ENCODE peak calls at places on chromosomes 11 and 22, in seven cellular contexts. S is PC-3; W is left lung; H is ovary; J is neural progenitor cell; Y is brain microvascular endothelial cell; P is effector memory CD4-positive, alpha-beta T cell. L is an unnamed sample.

GRCh38 chr11:9276571-9276970 is 11.4 kb upstream of the DENND5A start:
- DNase-seq in S (peak; percentile 48), J (no peak), H (no peak), W (no peak), P (no peak), Y (no peak), L (no peak)

GRCh38 chr11:107276057-107276456 is 181.6 kb downstream of the CWF19L2 start:
- DNase-seq in H (no peak), S (no peak), W (no peak), J (no peak), Y (no peak), P (no peak), L (no peak)

GRCh38 chr22:27495325-27495724 is 306.2 kb downstream of the MN1 start:
- DNase-seq in S (no peak), W (no peak), J (no peak), P (no peak), H (no peak), Y (no peak), L (no peak)

GRCh38 chr11:69050592-69051380 is 2.1 kb downstream of the TPCN2 start:
- DNase-seq in Y (no peak), W (no peak), H (no peak), S (no peak), J (no peak), P (no peak), L (no peak)

GRCh38 chr11:76315182-76315853 is 65.6 kb downstream of the THAP12 start:
- DNase-seq in J (no peak), P (no peak), Y (no peak), W (no peak), S (no peak), H (no peak), L (no peak)

GRCh38 chr22:22408731-22409696 is 99.5 kb downstream of the ZNF280B start:
- DNase-seq in W (no peak), Y (peak; percentile 9), J (peak; percentile 63), S (peak; percentile 35), P (no peak), H (peak; percentile 43), L (no peak)

GRCh38 chr11:10208045-10208674 is 85.9 kb downstream of the SBF2 start:
- DNase-seq in Y (no peak), P (no peak), W (no peak), S (peak; percentile 74), H (no peak), J (peak; percentile 55), L (no peak)

GRCh38 chr11:47617417-47617809 is 23.2 kb upstream of the C1QTNF4 start:
- DNase-seq in W (no peak), P (no peak), S (peak; percentile 37), J (no peak), Y (peak; percentile 39), H (no peak), L (no peak)

GRCh38 chr22:22750335-22751042 is 106.1 kb downstream of the GGTLC2 start:
- DNase-seq in J (no peak), P (no peak), S (no peak), W (no peak), Y (no peak), H (no peak), L (no peak)

GRCh38 chr22:49203863-49204598 is 623.6 kb downstream of the BRD1 start:
- DNase-seq in H (no peak), Y (no peak), J (no peak), P (no peak), W (no peak), S (no peak), L (no peak)

GRCh38 chr11:125376856-125377255 is 119.2 kb downstream of the FEZ1 start:
- DNase-seq in Y (no peak), P (no peak), H (no peak), S (peak; percentile 48), J (no peak), W (no peak), L (no peak)

DNA sequence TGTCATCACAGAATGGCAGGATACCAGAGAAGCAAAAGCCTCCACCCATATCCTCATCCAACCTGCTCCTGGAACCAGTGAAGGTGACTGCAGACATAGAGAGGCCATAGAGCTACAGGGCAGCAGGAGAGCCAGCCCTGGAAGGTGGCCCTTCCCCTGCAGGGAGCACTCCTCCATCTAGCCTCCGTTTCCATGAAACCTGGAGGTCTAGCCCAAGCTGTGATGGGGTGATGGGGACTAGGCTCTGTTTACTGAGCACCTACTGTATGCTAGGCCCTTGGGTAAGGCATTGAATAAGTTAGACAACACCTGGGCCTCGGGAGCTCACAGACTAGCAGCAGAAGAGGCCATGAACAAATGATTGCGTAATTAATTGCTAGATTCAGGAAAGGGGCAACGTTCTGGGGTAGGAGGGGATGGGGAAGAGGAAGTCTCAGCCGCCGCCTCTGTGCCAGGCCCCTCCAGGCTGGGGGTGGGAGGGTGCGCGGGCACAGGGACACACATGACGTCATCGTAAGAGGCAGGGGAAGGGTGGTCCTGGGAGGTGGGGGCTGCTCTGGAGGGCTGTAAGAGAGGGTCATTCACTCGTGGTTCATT is 784 bp upstream of the SYNGR1 start:
- DNase-seq in S (no peak), H (peak; percentile 65), J (peak; percentile 25), W (no peak), Y (no peak), P (no peak), L (no peak)
- H3K27ac ChIP-seq in S (no peak overlapping the region), H (peak overlapping the region; percentile 65), J (no peak overlapping the region), W (no peak overlapping the region), Y (no peak overlapping the region), P (no peak overlapping the region), L (peak overlapping the region; percentile 14)

GRCh38 chr11:80773919-80774318 is 1333.1 kb upstream of the TENM4 start:
- DNase-seq in S (no peak), W (no peak), P (no peak), J (peak; percentile 4), Y (no peak), H (no peak), L (no peak)
- H3K4me3 ChIP-seq in S (no peak overlapping the region), W (no peak overlapping the region), P (no peak overlapping the region), J (no peak overlapping the region), Y (no peak overlapping the region), H (no peak overlapping the region), L (no peak overlapping the region)

GRCh38 chr11:105969756-105970155 is 52.3 kb downstream of the MSANTD4 start:
- DNase-seq in S (no peak), J (no peak), H (no peak), P (no peak), W (no peak), Y (no peak), L (no peak)
- H3K27ac ChIP-seq in S (no peak overlapping the region), J (no peak overlapping the region), H (no peak overlapping the region), P (no peak overlapping the region), W (no peak overlapping the region), Y (no peak overlapping the region), L (no peak overlapping the region)

GRCh38 chr11:7531011-7531410 is 17.2 kb downstream of the PPFIBP2 start:
- DNase-seq in P (no peak), S (no peak), J (no peak), W (no peak), H (no peak), Y (no peak), L (no peak)
- H3K4me3 ChIP-seq in P (no peak overlapping the region), S (no peak overlapping the region), J (no peak overlapping the region), W (no peak overlapping the region), H (no peak overlapping the region), Y (no peak overlapping the region), L (no peak overlapping the region)

GRCh38 chr11:121240650-121241299 is 51.8 kb upstream of the SC5D start:
- DNase-seq in S (no peak), W (no peak), Y (no peak), H (no peak), P (no peak), J (no peak), L (no peak)

GRCh38 chr11:121231576-121232278 is 60.8 kb upstream of the SC5D start:
- DNase-seq in Y (no peak), S (no peak), P (no peak), W (no peak), J (no peak), H (no peak), L (peak; percentile 44)

GRCh38 chr11:121237686-121238658 is 54.6 kb upstream of the SC5D start:
- DNase-seq in P (no peak), J (no peak), S (peak; percentile 95), H (no peak), Y (peak; percentile 20), W (no peak), L (no peak)

GRCh38 chr11:121235057-121235456 is 57.5 kb upstream of the SC5D start:
- DNase-seq in Y (no peak), H (no peak), S (no peak), W (no peak), J (no peak), P (no peak), L (no peak)

GRCh38 chr11:121236115-121237001 is 56.2 kb upstream of the SC5D start:
- DNase-seq in Y (peak; percentile 55), W (no peak), H (no peak), J (peak; percentile 68), P (no peak), S (no peak), L (no peak)
- H3K27ac ChIP-seq in Y (peak overlapping the region; percentile 41), W (no peak overlapping the region), H (no peak overlapping the region), J (peak overlapping the region; percentile 76), P (no peak overlapping the region), S (no peak overlapping the region), L (no peak overlapping the region)

GRCh38 chr11:70460111-70460510 is 61.8 kb downstream of the CTTN start:
- DNase-seq in S (no peak), W (no peak), P (no peak), J (no peak), Y (no peak), H (no peak), L (no peak)

GRCh38 chr11:70455354-70455753 is 57.0 kb downstream of the CTTN start:
- DNase-seq in S (no peak), H (no peak), W (no peak), P (no peak), Y (no peak), J (no peak), L (no peak)

GRCh38 chr11:70448983-70449567 is 50.7 kb downstream of the CTTN start:
- DNase-seq in S (no peak), J (no peak), P (no peak), H (no peak), W (no peak), Y (no peak), L (no peak)

GRCh38 chr11:70456921-70457532 is 58.7 kb downstream of the CTTN start:
- DNase-seq in S (peak; percentile 26), Y (peak; percentile 43), J (no peak), H (no peak), P (no peak), W (no peak), L (no peak)

DNA sequence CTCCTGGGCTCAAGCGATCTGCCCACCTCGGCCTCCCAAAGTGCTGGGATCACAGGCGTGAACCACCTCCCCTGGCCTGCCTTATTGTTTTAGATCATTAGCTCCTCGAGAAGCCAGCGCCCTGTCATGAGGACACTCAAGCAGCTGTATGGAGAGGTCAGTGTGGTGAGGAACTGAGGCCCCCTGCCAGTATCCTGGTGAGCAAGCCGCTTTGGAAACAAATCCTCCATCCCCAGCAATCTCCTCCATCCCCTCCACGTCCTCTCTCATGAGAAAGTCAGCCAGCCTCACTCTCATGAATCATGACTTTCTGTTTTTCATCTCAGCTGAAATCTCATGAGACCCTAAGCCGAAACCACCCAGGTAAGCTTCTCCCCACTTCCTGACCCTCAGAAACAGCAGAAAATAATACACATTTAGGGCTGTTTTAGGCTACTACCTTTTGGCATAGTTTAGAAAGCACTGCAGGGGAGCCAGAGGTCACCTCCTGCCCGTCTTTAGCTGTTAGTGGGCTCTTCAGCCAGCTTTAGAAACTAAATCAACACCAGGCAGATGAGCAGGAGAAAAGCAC is 56.0 kb downstream of the CTTN start:
- DNase-seq in Y (peak; percentile 33), H (no peak), S (no peak), J (no peak), W (no peak), P (no peak), L (no peak)
- H3K4me3 ChIP-seq in Y (no peak overlapping the region), H (no peak overlapping the region), S (no peak overlapping the region), J (no peak overlapping the region), W (no peak overlapping the region), P (no peak overlapping the region), L (no peak overlapping the region)

L was measured in right cardiac atrium.